ENCODE peak calls at places on chromosomes 1 and 21, in six cellular contexts. G is left lung, C is keratinocyte, E is upper lobe of right lung, F is body of pancreas, I is fibroblast of lung. D is an unnamed sample. For H3K27me3, the result is how much of the 10 kb centered on the place peaks cover.

GRCh38 chr1:57377731-57378139 is 46.1 kb downstream of the DAB1 start:
- DNase-seq in G (no peak), F (no peak), C (no peak), I (no peak), E (no peak), D (no peak)

GRCh38 chr1:229221106-229222019 is 49.5 kb upstream of the RAB4A start:
- DNase-seq in E (no peak), F (peak), G (no peak), I (peak), C (no peak), D (no peak)

GRCh38 chr21:42009018-42009830 is 936 bp downstream of the ZBTB21 start:
- DNase-seq in I (peak), F (peak), C (no peak), G (peak), E (peak), D (no peak)

GRCh38 chr1:43300661-43301094 is at the start of gene TIE1:
- DNase-seq in C (no peak), E (no peak), F (no peak), G (no peak), I (no peak), D (no peak)

GRCh38 chr1:238980053-238980452 is 406.3 kb upstream of the CHRM3 start:
- DNase-seq in I (no peak), E (no peak), C (no peak), G (no peak), F (no peak), D (no peak)

GRCh38 chr1:117843791-117844190 is 85.6 kb downstream of the GDAP2 start:
- DNase-seq in F (no peak), G (no peak), I (peak), C (no peak), E (no peak), D (no peak)

GRCh38 chr1:28811766-28812668 is at the start of gene OPRD1:
- DNase-seq in E (no peak), C (no peak), F (no peak), I (no peak), G (no peak), D (no peak)

GRCh38 chr1:166902279-166902678 is 26.2 kb upstream of the TADA1 start:
- DNase-seq in I (no peak), F (no peak), C (peak), E (no peak), G (no peak), D (no peak)

GRCh38 chr1:211541715-211542477 is 37.1 kb downstream of the SLC30A1 start:
- DNase-seq in F (no peak), E (no peak), G (no peak), I (peak), C (no peak), D (no peak)

GRCh38 chr1:26529655-26530539 is at the start of gene RPS6KA1:
- DNase-seq in E (peak), G (peak), F (peak), C (no peak), I (peak), D (no peak)

GRCh38 chr1:190479537-190479936 is 1.9 kb upstream of the BRINP3 start:
- DNase-seq in I (no peak), C (no peak), E (no peak), F (no peak), G (no peak), D (no peak)

GRCh38 chr1:26861889-26862371 is 1.0 kb upstream of the SFN start:
- DNase-seq in E (peak), F (no peak), C (no peak), I (no peak), G (peak), D (no peak)

GRCh38 chr1:226682841-226683800 is 56.0 kb downstream of the ITPKB start:
- DNase-seq in F (no peak), G (no peak), C (no peak), E (no peak), I (no peak), D (no peak)

GRCh38 chr1:87150143-87150542 is 178.5 kb upstream of the LMO4 start:
- DNase-seq in G (no peak), F (no peak), C (no peak), E (no peak), I (no peak), D (no peak)

GRCh38 chr1:43069481-43070050 is 102.5 kb downstream of the EBNA1BP2 start:
- DNase-seq in C (no peak), F (no peak), E (no peak), I (no peak), G (no peak), D (no peak)

GRCh38 chr1:77057994-77058585 is 161.1 kb downstream of the PIGK start:
- DNase-seq in G (no peak), E (no peak), I (no peak), C (no peak), F (no peak), D (no peak)

GRCh38 chr21:43211085-43212071 is 42.6 kb downstream of the CRYAA start:
- DNase-seq in I (no peak), C (no peak), E (peak), G (peak), F (peak), D (peak)

GRCh38 chr1:29650476-29650875 is 414.2 kb downstream of the PTPRU start:
- DNase-seq in E (no peak), F (no peak), C (no peak), I (no peak), G (no peak), D (no peak)

GRCh38 chr1:6423321-6423999 is 1.1 kb upstream of the ESPN start:
- DNase-seq in F (peak), E (peak), C (no peak), G (no peak), I (no peak), D (peak)

GRCh38 chr21:44047996-44048560 is 36.0 kb downstream of the TRAPPC10 start:
- DNase-seq in C (no peak), I (no peak), G (no peak), F (no peak), E (no peak), D (no peak)

GRCh38 chr21:21165063-21165645 is 166.9 kb downstream of the NCAM2 start:
- DNase-seq in E (no peak), G (no peak), C (no peak), I (peak), F (no peak), D (no peak)

GRCh38 chr21:45364464-45365185 is 40.3 kb upstream of the COL18A1 start:
- DNase-seq in E (no peak), F (peak), G (no peak), I (peak), C (no peak), D (no peak)

GRCh38 chr1:41501581-41501980 is 17.1 kb upstream of the EDN2 start:
- DNase-seq in G (no peak), F (peak), C (no peak), I (no peak), E (no peak), D (peak)

GRCh38 chr1:58824753-58825389 is 41.0 kb upstream of the JUN start:
- DNase-seq in F (peak), G (peak), E (peak), C (no peak), I (no peak), D (peak)

GRCh38 chr1:215106067-215106466 is 23.5 kb downstream of the KCNK2 start:
- DNase-seq in C (no peak), G (no peak), E (no peak), F (no peak), I (no peak), D (no peak)

GRCh38 chr1:17184822-17185484 is 20.0 kb upstream of the PADI1 start:
- DNase-seq in I (no peak), E (no peak), F (no peak), C (no peak), G (no peak), D (peak)

GRCh38 chr21:44450402-44450801 is 4.9 kb upstream of the LRRC3 start:
- DNase-seq in E (no peak), F (peak), C (no peak), G (no peak), I (no peak), D (no peak)

GRCh38 chr1:11157394-11157793 is 31.8 kb upstream of the ANGPTL7 start:
- DNase-seq in E (no peak), G (no peak), I (no peak), C (no peak), F (no peak), D (no peak)

GRCh38 chr21:16198546-16198945 is 468.8 kb downstream of the USP25 start:
- DNase-seq in I (no peak), C (no peak), G (no peak), E (no peak), F (no peak), D (no peak)

GRCh38 chr21:16194851-16195251 is 465.1 kb downstream of the USP25 start:
- DNase-seq in I (peak), E (no peak), C (no peak), G (no peak), F (no peak), D (no peak)

GRCh38 chr21:16195896-16196443 is 466.2 kb downstream of the USP25 start:
- DNase-seq in C (no peak), I (peak), E (no peak), F (no peak), G (no peak), D (no peak)

GRCh38 chr21:16195476-16195875 is 465.7 kb downstream of the USP25 start:
- DNase-seq in G (no peak), C (no peak), E (no peak), F (no peak), I (peak), D (no peak)

DNA sequence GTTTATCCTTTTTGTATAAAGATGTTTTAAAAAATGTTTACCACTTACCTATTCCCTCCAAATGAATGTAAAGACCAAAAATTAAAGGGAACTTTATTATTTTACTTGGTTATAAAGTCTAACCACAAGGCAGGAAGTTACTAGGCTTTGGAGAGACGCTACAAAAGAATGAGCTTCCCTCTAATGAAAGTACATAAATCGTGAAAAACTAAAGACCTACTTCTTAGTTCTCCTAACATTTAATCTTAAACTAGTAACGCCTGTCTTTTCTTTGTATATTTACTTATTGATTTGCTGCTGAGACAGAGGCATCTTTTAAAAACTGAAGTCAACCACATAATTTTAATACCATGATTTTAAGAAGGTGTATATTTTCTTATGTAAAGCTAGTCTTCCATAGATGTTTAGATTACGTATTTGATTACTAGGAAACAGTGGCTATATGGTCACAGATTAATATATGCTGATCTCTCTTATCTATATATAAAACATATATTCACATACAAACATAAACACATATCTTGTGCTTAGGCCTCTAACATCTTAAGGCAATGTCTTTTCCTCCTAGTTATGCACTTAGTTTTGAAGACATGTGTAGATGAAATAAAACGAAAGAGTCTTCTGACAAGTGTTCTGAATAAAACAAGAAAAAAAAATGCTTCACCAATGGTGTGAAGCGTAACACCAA is 466.9 kb downstream of the USP25 start:
- DNase-seq in I (peak), G (no peak), E (no peak), C (no peak), F (no peak), D (no peak)
- H3K4me3 ChIP-seq in I (peak), G (peak), E (peak), C (no peak), F (no peak), D (no peak)

GRCh38 chr1:177948336-177948972 is 21.4 kb downstream of the SEC16B start:
- DNase-seq in C (no peak), G (no peak), F (peak), E (no peak), I (peak), D (no peak)
- H3K27me3 ChIP-seq in C (under half), G (under half), F (under half), E (under half), I (under half), D (under half)

DNA sequence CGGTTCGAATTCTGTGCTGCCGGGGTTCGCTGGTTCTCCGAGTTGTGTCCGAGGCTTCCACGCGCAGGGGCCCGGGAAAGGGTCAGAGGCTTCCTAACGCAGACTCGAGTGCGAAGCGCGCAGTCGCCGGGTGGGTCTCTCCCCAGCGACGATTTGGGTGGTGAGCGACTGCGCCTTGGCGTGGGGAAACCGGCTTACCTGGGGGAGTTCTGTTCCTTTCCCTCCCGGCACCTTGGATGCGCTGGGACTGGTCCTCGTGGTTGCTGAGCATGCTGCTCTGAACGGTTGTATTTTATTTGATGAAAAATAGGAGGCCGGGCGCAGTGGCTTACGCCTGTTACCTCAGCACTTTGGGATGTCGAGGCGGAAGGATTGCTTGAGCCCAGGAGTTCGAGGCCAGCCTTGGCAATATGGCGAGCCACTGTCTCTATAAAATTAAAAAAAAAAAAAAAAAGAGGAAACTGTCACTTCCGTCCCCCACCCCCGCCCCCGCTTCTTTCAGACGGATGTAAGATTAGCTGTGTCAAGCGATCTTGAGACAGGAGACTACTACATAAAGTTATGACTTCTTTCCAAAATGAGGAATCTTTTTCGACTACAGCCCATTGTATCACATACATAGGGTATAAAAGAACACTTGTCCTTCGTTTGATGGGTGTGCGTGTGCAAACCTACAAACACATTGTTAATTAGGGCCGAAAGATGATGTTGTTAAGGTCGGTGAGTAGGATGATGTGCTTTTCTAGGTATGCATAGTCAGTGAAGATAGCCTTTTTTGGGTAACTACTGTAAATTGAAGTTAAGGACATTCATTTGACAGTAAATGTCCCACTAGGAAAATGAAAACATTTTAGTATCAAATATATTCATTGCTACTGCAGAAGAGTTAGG is at the start of gene CCDC18:
- DNase-seq in G (no peak), F (no peak), I (peak), C (no peak), E (no peak), D (no peak)
- H3K4me3 ChIP-seq in G (peak), F (peak), I (peak), C (peak), E (peak), D (peak)

GRCh38 chr1:110533230-110533629 is 14.3 kb upstream of the KCNA10 start:
- DNase-seq in F (no peak), I (no peak), E (no peak), C (no peak), G (no peak), D (no peak)

GRCh38 chr1:110524311-110525249 is 5.6 kb upstream of the KCNA10 start:
- DNase-seq in E (no peak), I (peak), G (no peak), C (no peak), F (peak), D (no peak)

GRCh38 chr1:110525250-110525597 is 6.2 kb upstream of the KCNA10 start:
- DNase-seq in F (no peak), C (no peak), E (no peak), G (no peak), I (no peak), D (no peak)

GRCh38 chr1:110526189-110526588 is 7.2 kb upstream of the KCNA10 start:
- DNase-seq in F (no peak), C (no peak), E (no peak), I (no peak), G (no peak), D (no peak)

DNA sequence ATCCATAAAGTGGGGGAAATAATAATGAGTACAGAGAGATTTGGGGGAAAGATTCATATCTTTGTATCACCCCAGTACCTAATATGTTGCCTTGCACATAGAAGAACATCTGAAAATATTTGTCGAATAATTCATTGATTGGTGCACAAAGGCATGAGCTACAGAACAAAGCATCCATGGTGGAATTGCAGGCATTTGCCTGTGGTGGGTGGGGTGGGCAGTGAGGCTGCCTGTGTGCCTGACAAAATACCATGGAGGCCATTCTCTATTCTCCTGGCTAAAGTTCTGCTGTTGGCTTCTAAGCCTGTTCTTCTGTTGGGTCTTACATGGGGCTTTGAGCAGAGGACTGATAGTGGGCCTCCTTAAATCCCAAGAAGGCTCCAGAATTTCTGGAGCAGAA is 10.0 kb upstream of the KCNA10 start:
- DNase-seq in C (no peak), I (no peak), E (no peak), F (no peak), G (no peak), D (no peak)
- H3K27me3 ChIP-seq in C (under half), I (under half), E (under half), F (under half), G (under half), D (under half)